ENCODE peak calls at places on chromosomes 6 and 20, in seven cellular contexts. V is NCI-H1092 treated with DMSO at 0.1 percent for 48 hours, U is mucosa of gallbladder, K is progenitor cell of endocrine pancreas, G is memory B cell, P is germinal center, T is brain microvascular endothelial cell. N is an unnamed sample.

GRCh38 chr6:21953831-21954801 is 342.7 kb downstream of the PRL start:
- DNase-seq in V (no peak), U (peak), K (no peak), G (no peak), P (no peak), T (peak), N (peak)

GRCh38 chr6:139135578-139136545 is 982 bp downstream of the HECA start:
- DNase-seq in V (no peak), U (peak), K (peak), G (peak), P (peak), T (no peak), N (peak)

GRCh38 chr20:17967595-17968365 is 814 bp downstream of the SNX5 start:
- DNase-seq in V (no peak), U (peak), K (no peak), G (no peak), P (peak), T (no peak), N (no peak)

GRCh38 chr6:113169484-113169883 is 687.7 kb upstream of the MARCKS start:
- DNase-seq in V (no peak), U (no peak), K (no peak), G (no peak), P (no peak), T (peak), N (no peak)

GRCh38 chr6:22364314-22364713 is 67.5 kb upstream of the PRL start:
- DNase-seq in V (no peak), U (no peak), K (no peak), G (no peak), P (no peak), T (peak), N (no peak)

GRCh38 chr6:149129401-149130077 is 188.0 kb upstream of the TAB2 start:
- DNase-seq in V (no peak), U (no peak), K (no peak), G (no peak), P (no peak), T (peak), N (no peak)

GRCh38 chr20:59933296-59933848 is at the start of gene SYCP2:
- DNase-seq in V (peak), U (peak), K (no peak), G (no peak), P (peak), T (peak), N (peak)

GRCh38 chr6:46468611-46469010 is 22.6 kb downstream of the RCAN2 start:
- DNase-seq in V (no peak), U (no peak), K (no peak), G (no peak), P (no peak), T (no peak), N (no peak)

GRCh38 chr6:551405-551804 is 105.5 kb downstream of the HUS1B start:
- DNase-seq in V (no peak), U (no peak), K (no peak), G (no peak), P (no peak), T (peak), N (peak)

GRCh38 chr6:143015300-143015706 is 45.4 kb upstream of the AIG1 start:
- DNase-seq in V (no peak), U (no peak), K (no peak), G (no peak), P (no peak), T (no peak), N (no peak)

GRCh38 chr6:167647333-167647732 is 179.4 kb upstream of the AFDN start:
- DNase-seq in V (no peak), U (no peak), K (no peak), G (no peak), P (no peak), T (no peak), N (no peak)

GRCh38 chr6:107658920-107659879 is 164.9 kb downstream of the SCML4 start:
- DNase-seq in V (peak), U (no peak), K (no peak), G (no peak), P (no peak), T (no peak), N (no peak)

GRCh38 chr6:118869894-118870665 is 23.9 kb upstream of the ASF1A start:
- DNase-seq in V (no peak), U (no peak), K (no peak), G (no peak), P (no peak), T (no peak), N (no peak)

GRCh38 chr6:146909886-146910285 is 294.3 kb upstream of the STXBP5 start:
- DNase-seq in V (no peak), U (no peak), K (no peak), G (no peak), P (no peak), T (no peak), N (no peak)

N was measured in frontal cortex.